ENCODE peak calls at places on chromosomes 16 and 17, in eight cellular contexts. B, E, Z, L, K, O, J and U are unnamed samples.

GRCh38 chr16:65546353-65546791 is 424.5 kb upstream of the CDH11 start:
- DNase-seq in J (no peak), K (no peak), O (no peak), E (no peak), B (peak), L (peak), Z (no peak), U (no peak)

GRCh38 chr17:39213852-39214251 is 11.9 kb downstream of the STAC2 start:
- DNase-seq in J (no peak), Z (no peak), K (no peak), E (peak), O (no peak), B (peak), L (no peak), U (no peak)

GRCh38 chr17:68053237-68054030 is 17.9 kb downstream of the KPNA2 start:
- DNase-seq in O (no peak), E (no peak), B (no peak), J (no peak), K (no peak), Z (peak), L (peak), U (no peak)

GRCh38 chr16:68200120-68200783 is 35.7 kb downstream of the ESRP2 start:
- DNase-seq in E (no peak), K (no peak), O (no peak), B (peak), Z (no peak), L (peak), J (no peak), U (no peak)

GRCh38 chr17:49969134-49969759 is at the start of gene DLX4:
- DNase-seq in J (no peak), E (peak), O (no peak), K (peak), Z (no peak), L (no peak), B (no peak), U (peak)

GRCh38 chr16:14510939-14511797 is 118.9 kb downstream of the PARN start:
- DNase-seq in O (no peak), K (no peak), J (no peak), L (peak), E (peak), B (peak), Z (no peak), U (no peak)

GRCh38 chr16:77736879-77737278 is 14.6 kb downstream of the NUDT7 start:
- DNase-seq in K (no peak), J (no peak), O (no peak), Z (no peak), L (no peak), B (no peak), E (no peak), U (no peak)

GRCh38 chr16:29198731-29199521 is 207.6 kb downstream of the NPIPB11 start:
- DNase-seq in L (peak), B (no peak), J (no peak), O (peak), K (peak), E (no peak), Z (peak), U (peak)

GRCh38 chr17:48051278-48051677 is 3.1 kb downstream of the NFE2L1 start:
- DNase-seq in L (no peak), J (no peak), E (no peak), Z (peak), O (no peak), K (no peak), B (no peak), U (no peak)

GRCh38 chr17:1555618-1556471 is 6.7 kb downstream of the PITPNA start:
- DNase-seq in O (peak), L (no peak), E (no peak), B (no peak), Z (no peak), J (no peak), K (no peak), U (no peak)

GRCh38 chr17:17938388-17939107 is 33.7 kb downstream of the TOM1L2 start:
- DNase-seq in J (no peak), Z (no peak), L (no peak), K (no peak), B (peak), E (no peak), O (no peak), U (no peak)

GRCh38 chr17:40480501-40481003 is 20.9 kb downstream of the TNS4 start:
- DNase-seq in E (no peak), Z (no peak), K (no peak), B (no peak), O (no peak), J (peak), L (no peak), U (peak)

GRCh38 chr16:12793120-12793889 is 10.4 kb downstream of the CPPED1 start:
- DNase-seq in J (no peak), K (no peak), Z (no peak), O (no peak), E (no peak), L (no peak), B (no peak), U (no peak)

GRCh38 chr16:46970089-46970488 is 3.4 kb downstream of the DNAJA2 start:
- DNase-seq in O (no peak), K (no peak), J (no peak), E (no peak), L (no peak), Z (peak), B (peak), U (no peak)

GRCh38 chr16:2514333-2515179 is 804 bp downstream of the ATP6V0C start:
- DNase-seq in B (no peak), O (no peak), J (peak), K (peak), Z (peak), L (no peak), E (no peak), U (no peak)

GRCh38 chr17:27559506-27559931 is 71.5 kb upstream of the LGALS9 start:
- DNase-seq in B (peak), L (peak), K (no peak), O (no peak), J (no peak), Z (no peak), E (no peak), U (no peak)

GRCh38 chr16:89720520-89720858 is 209 bp downstream of the VPS9D1 start:
- DNase-seq in K (no peak), J (no peak), B (peak), E (peak), Z (peak), O (no peak), L (no peak), U (no peak)

GRCh38 chr16:88393034-88393433 is 10.3 kb downstream of the ZNF469 start:
- DNase-seq in E (no peak), K (peak), Z (no peak), L (no peak), J (no peak), B (no peak), O (peak), U (no peak)

GRCh38 chr17:82011617-82012481 is 10.8 kb downstream of the CENPX start:
- DNase-seq in J (no peak), B (no peak), K (no peak), E (no peak), Z (no peak), L (no peak), O (no peak), U (no peak)

GRCh38 chr17:43217614-43218087 is 6.0 kb downstream of the TMEM106A start:
- DNase-seq in E (no peak), B (no peak), L (no peak), Z (no peak), K (no peak), O (no peak), J (no peak), U (no peak)

GRCh38 chr17:38560503-38561318 is 45.0 kb downstream of the SRCIN1 start:
- DNase-seq in J (no peak), E (peak), O (no peak), B (peak), Z (no peak), K (no peak), L (peak), U (no peak)

GRCh38 chr17:46894476-46895151 is 28.3 kb upstream of the GOSR2 start:
- DNase-seq in K (no peak), Z (no peak), O (no peak), E (no peak), B (no peak), L (peak), J (no peak), U (no peak)